ENCODE peak calls at places on chromosome 3, in eight cellular contexts. One of them, this sample, is unnamed.

GRCh38 chr3:153023896-153024295 is 138.1 kb upstream of the RAP2B start:
- DNase-seq in left lung: no peak
- DNase-seq in omental fat pad: no peak
- DNase-seq in CD8-positive, alpha-beta T cell: no peak
- DNase-seq in lower lobe of right lung: no peak
- DNase-seq in right atrium auricular region: no peak
- DNase-seq in esophagus squamous epithelium: no peak
- DNase-seq in fibroblast of lung: no peak
- DNase-seq in this sample: no peak

GRCh38 chr3:160806094-160806493 is 50.1 kb downstream of the PPM1L start:
- DNase-seq in left lung: no peak
- DNase-seq in omental fat pad: no peak
- DNase-seq in CD8-positive, alpha-beta T cell: no peak
- DNase-seq in lower lobe of right lung: no peak
- DNase-seq in right atrium auricular region: no peak
- DNase-seq in esophagus squamous epithelium: no peak
- DNase-seq in fibroblast of lung: no peak
- DNase-seq in this sample: no peak

GRCh38 chr3:129543999-129544398 is 1.0 kb downstream of the H1-8 start:
- DNase-seq in left lung: peak
- DNase-seq in omental fat pad: no peak
- DNase-seq in CD8-positive, alpha-beta T cell: no peak
- DNase-seq in lower lobe of right lung: no peak
- DNase-seq in right atrium auricular region: no peak
- DNase-seq in esophagus squamous epithelium: no peak
- DNase-seq in fibroblast of lung: no peak
- DNase-seq in this sample: no peak

GRCh38 chr3:47108546-47108945 is 55.4 kb downstream of the SETD2 start:
- DNase-seq in left lung: no peak
- DNase-seq in omental fat pad: no peak
- DNase-seq in CD8-positive, alpha-beta T cell: no peak
- DNase-seq in lower lobe of right lung: no peak
- DNase-seq in right atrium auricular region: no peak
- DNase-seq in esophagus squamous epithelium: no peak
- DNase-seq in fibroblast of lung: peak
- DNase-seq in this sample: no peak

GRCh38 chr3:136586580-136586979 is 165.6 kb downstream of the STAG1 start:
- DNase-seq in left lung: no peak
- DNase-seq in omental fat pad: no peak
- DNase-seq in CD8-positive, alpha-beta T cell: no peak
- DNase-seq in lower lobe of right lung: no peak
- DNase-seq in right atrium auricular region: no peak
- DNase-seq in esophagus squamous epithelium: no peak
- DNase-seq in fibroblast of lung: no peak
- DNase-seq in this sample: no peak

GRCh38 chr3:47850062-47850802 is 47.3 kb downstream of the DHX30 start:
- DNase-seq in left lung: no peak
- DNase-seq in omental fat pad: no peak
- DNase-seq in CD8-positive, alpha-beta T cell: no peak
- DNase-seq in lower lobe of right lung: no peak
- DNase-seq in right atrium auricular region: no peak
- DNase-seq in esophagus squamous epithelium: no peak
- DNase-seq in fibroblast of lung: no peak
- DNase-seq in this sample: no peak

GRCh38 chr3:176590722-176591121 is 606.6 kb downstream of the TBL1XR1 start:
- DNase-seq in left lung: no peak
- DNase-seq in omental fat pad: no peak
- DNase-seq in CD8-positive, alpha-beta T cell: no peak
- DNase-seq in lower lobe of right lung: no peak
- DNase-seq in right atrium auricular region: no peak
- DNase-seq in esophagus squamous epithelium: no peak
- DNase-seq in fibroblast of lung: no peak
- DNase-seq in this sample: no peak

GRCh38 chr3:105458518-105459215 is 92.0 kb downstream of the ALCAM start:
- DNase-seq in left lung: no peak
- DNase-seq in omental fat pad: no peak
- DNase-seq in CD8-positive, alpha-beta T cell: no peak
- DNase-seq in lower lobe of right lung: no peak
- DNase-seq in right atrium auricular region: no peak
- DNase-seq in esophagus squamous epithelium: no peak
- DNase-seq in fibroblast of lung: peak
- DNase-seq in this sample: no peak

GRCh38 chr3:122395582-122395981 is 11.6 kb downstream of the FAM162A start:
- DNase-seq in left lung: no peak
- DNase-seq in omental fat pad: no peak
- DNase-seq in CD8-positive, alpha-beta T cell: no peak
- DNase-seq in lower lobe of right lung: no peak
- DNase-seq in right atrium auricular region: no peak
- DNase-seq in esophagus squamous epithelium: no peak
- DNase-seq in fibroblast of lung: no peak
- DNase-seq in this sample: no peak

GRCh38 chr3:60756231-60756630 is 495.0 kb downstream of the FHIT start:
- DNase-seq in left lung: no peak
- DNase-seq in omental fat pad: no peak
- DNase-seq in CD8-positive, alpha-beta T cell: no peak
- DNase-seq in lower lobe of right lung: no peak
- DNase-seq in right atrium auricular region: no peak
- DNase-seq in esophagus squamous epithelium: no peak
- DNase-seq in fibroblast of lung: peak
- DNase-seq in this sample: no peak

GRCh38 chr3:60756636-60757035 is 494.6 kb downstream of the FHIT start:
- DNase-seq in left lung: no peak
- DNase-seq in omental fat pad: no peak
- DNase-seq in CD8-positive, alpha-beta T cell: no peak
- DNase-seq in lower lobe of right lung: no peak
- DNase-seq in right atrium auricular region: no peak
- DNase-seq in esophagus squamous epithelium: no peak
- DNase-seq in fibroblast of lung: peak
- DNase-seq in this sample: no peak

GRCh38 chr3:60752800-60753199 is 498.5 kb downstream of the FHIT start:
- DNase-seq in left lung: no peak
- DNase-seq in omental fat pad: no peak
- DNase-seq in CD8-positive, alpha-beta T cell: no peak
- DNase-seq in lower lobe of right lung: no peak
- DNase-seq in right atrium auricular region: no peak
- DNase-seq in esophagus squamous epithelium: no peak
- DNase-seq in fibroblast of lung: peak
- DNase-seq in this sample: no peak

GRCh38 chr3:60754617-60755016 is 496.6 kb downstream of the FHIT start:
- DNase-seq in left lung: no peak
- DNase-seq in omental fat pad: no peak
- DNase-seq in CD8-positive, alpha-beta T cell: no peak
- DNase-seq in lower lobe of right lung: no peak
- DNase-seq in right atrium auricular region: no peak
- DNase-seq in esophagus squamous epithelium: no peak
- DNase-seq in fibroblast of lung: peak
- DNase-seq in this sample: no peak

GRCh38 chr3:60755094-60755493 is 496.2 kb downstream of the FHIT start:
- DNase-seq in left lung: no peak
- DNase-seq in omental fat pad: no peak
- DNase-seq in CD8-positive, alpha-beta T cell: no peak
- DNase-seq in lower lobe of right lung: no peak
- DNase-seq in right atrium auricular region: no peak
- DNase-seq in esophagus squamous epithelium: no peak
- DNase-seq in fibroblast of lung: no peak
- DNase-seq in this sample: no peak
- TF ChIP-seq CTCF in left lung: no peak
- TF ChIP-seq CTCF in omental fat pad: no peak
- TF ChIP-seq CTCF in CD8-positive, alpha-beta T cell: no peak
- TF ChIP-seq CTCF in lower lobe of right lung: peak
- TF ChIP-seq CTCF in right atrium auricular region: peak
- TF ChIP-seq CTCF in esophagus squamous epithelium: no peak
- TF ChIP-seq CTCF in fibroblast of lung: no peak
- TF ChIP-seq CTCF in this sample: no peak

DNA sequence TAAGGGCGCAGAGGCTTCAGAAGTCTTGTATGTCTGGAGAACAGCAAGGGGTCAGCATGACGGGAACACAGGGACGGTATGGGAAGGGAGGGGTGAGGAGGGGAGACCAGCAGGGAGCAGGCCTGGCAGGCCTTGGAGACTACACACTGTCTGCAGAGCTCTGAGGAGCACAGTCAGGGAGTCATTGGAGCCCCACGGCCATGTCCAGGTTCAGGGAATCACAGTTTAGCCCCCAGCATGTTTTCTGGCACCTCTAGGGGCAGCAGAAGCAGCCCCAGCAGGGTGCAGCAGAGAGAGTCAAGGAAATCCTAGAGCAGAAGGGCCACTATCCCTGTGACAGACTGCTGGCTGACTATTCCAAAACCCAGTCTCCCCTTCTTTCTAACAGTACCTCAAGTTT is 3.2 kb downstream of the LAMP3 start:
- DNase-seq in left lung: no peak
- DNase-seq in omental fat pad: no peak
- DNase-seq in CD8-positive, alpha-beta T cell: no peak
- DNase-seq in lower lobe of right lung: no peak
- DNase-seq in right atrium auricular region: no peak
- DNase-seq in esophagus squamous epithelium: no peak
- DNase-seq in fibroblast of lung: no peak
- DNase-seq in this sample: no peak
- TF ChIP-seq CTCF in left lung: no peak
- TF ChIP-seq CTCF in omental fat pad: no peak
- TF ChIP-seq CTCF in CD8-positive, alpha-beta T cell: no peak
- TF ChIP-seq CTCF in lower lobe of right lung: no peak
- TF ChIP-seq CTCF in right atrium auricular region: no peak
- TF ChIP-seq CTCF in esophagus squamous epithelium: no peak
- TF ChIP-seq CTCF in fibroblast of lung: peak
- TF ChIP-seq CTCF in this sample: no peak

DNA sequence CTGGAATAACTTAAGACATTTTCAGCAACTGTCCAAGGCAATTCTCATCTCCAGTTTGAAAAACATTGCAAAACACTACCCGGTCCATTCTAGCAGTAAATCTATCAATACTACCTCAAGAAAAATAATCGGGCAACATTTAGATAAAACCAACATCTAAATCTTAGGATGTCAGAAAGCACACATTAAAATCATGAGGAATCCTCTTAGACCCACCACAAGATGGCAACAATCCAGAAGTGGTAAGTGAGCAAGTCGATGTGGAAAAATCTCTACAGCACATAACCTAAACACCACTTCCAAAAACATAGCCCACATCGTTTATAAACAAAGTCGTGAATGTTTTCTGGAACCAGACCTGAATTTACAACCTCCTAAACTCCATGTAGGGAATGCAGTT is 5.7 kb downstream of the PLCH1 start:
- DNase-seq in left lung: no peak
- DNase-seq in omental fat pad: no peak
- DNase-seq in CD8-positive, alpha-beta T cell: no peak
- DNase-seq in lower lobe of right lung: no peak
- DNase-seq in right atrium auricular region: no peak
- DNase-seq in esophagus squamous epithelium: no peak
- DNase-seq in fibroblast of lung: no peak
- DNase-seq in this sample: no peak
- TF ChIP-seq CTCF in left lung: no peak
- TF ChIP-seq CTCF in omental fat pad: no peak
- TF ChIP-seq CTCF in CD8-positive, alpha-beta T cell: no peak
- TF ChIP-seq CTCF in lower lobe of right lung: no peak
- TF ChIP-seq CTCF in right atrium auricular region: no peak
- TF ChIP-seq CTCF in esophagus squamous epithelium: no peak
- TF ChIP-seq CTCF in fibroblast of lung: no peak
- TF ChIP-seq CTCF in this sample: no peak

GRCh38 chr3:10774129-10774670 is 41.8 kb upstream of the SLC6A11 start:
- DNase-seq in left lung: no peak
- DNase-seq in omental fat pad: no peak
- DNase-seq in CD8-positive, alpha-beta T cell: no peak
- DNase-seq in lower lobe of right lung: no peak
- DNase-seq in right atrium auricular region: peak
- DNase-seq in esophagus squamous epithelium: no peak
- DNase-seq in fibroblast of lung: no peak
- DNase-seq in this sample: no peak
- TF ChIP-seq CTCF in left lung: no peak
- TF ChIP-seq CTCF in omental fat pad: no peak
- TF ChIP-seq CTCF in CD8-positive, alpha-beta T cell: no peak
- TF ChIP-seq CTCF in lower lobe of right lung: no peak
- TF ChIP-seq CTCF in right atrium auricular region: no peak
- TF ChIP-seq CTCF in esophagus squamous epithelium: no peak
- TF ChIP-seq CTCF in fibroblast of lung: no peak
- TF ChIP-seq CTCF in this sample: no peak

DNA sequence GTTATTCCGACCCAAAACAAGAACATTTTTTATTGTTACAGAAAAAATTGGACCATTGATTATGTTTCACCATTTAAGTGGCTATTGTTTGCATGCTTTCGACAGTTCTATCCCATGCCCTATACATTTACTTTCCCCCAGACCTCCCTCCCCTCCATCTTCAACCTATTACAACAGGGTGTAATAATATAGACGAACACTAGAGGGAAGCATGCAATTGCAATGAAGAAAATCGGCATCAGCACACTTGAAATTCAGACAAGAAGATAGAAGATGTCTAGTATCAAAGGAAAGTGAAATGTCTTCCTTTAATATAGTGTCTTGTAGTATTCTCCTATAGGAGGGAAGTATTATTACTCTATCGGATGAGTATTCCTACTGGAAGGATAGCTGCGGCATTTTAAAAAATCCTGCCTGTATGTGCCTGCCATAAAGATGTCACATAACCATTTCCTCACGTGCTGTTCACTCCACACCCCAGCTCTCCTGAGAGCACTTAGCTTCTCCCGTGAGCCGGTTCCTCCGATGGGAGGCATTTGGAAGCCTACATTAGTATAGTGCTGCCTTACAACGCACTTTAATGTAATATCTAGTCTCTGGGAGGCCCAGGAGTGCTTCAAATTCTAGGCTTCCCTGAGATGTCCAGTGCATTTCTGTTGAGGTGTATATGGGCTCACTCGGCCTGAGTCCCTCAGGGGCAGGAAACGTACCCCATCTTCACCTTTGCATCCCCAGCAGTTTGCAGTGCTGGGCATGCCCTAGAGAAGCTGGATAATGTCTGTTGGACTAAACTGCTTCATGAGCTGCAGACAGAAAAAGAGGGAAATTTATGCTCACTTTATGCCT is 17.8 kb upstream of the ERICH6 start:
- DNase-seq in left lung: no peak
- DNase-seq in omental fat pad: no peak
- DNase-seq in CD8-positive, alpha-beta T cell: no peak
- DNase-seq in lower lobe of right lung: no peak
- DNase-seq in right atrium auricular region: no peak
- DNase-seq in esophagus squamous epithelium: no peak
- DNase-seq in fibroblast of lung: peak
- DNase-seq in this sample: no peak
- TF ChIP-seq CTCF in left lung: peak
- TF ChIP-seq CTCF in omental fat pad: peak
- TF ChIP-seq CTCF in CD8-positive, alpha-beta T cell: peak
- TF ChIP-seq CTCF in lower lobe of right lung: peak
- TF ChIP-seq CTCF in right atrium auricular region: peak
- TF ChIP-seq CTCF in esophagus squamous epithelium: peak
- TF ChIP-seq CTCF in fibroblast of lung: peak
- TF ChIP-seq CTCF in this sample: peak

This sample was measured in natural killer cell.